ENCODE peak calls at places on chromosome 6, in ten cellular contexts. W, P, I, R, J, X, H, U, T and L are unnamed samples.

GRCh38 chr6:158717341-158718328 is 67.8 kb downstream of the SYTL3 start:
- DNase-seq in W (no peak), P (no peak), I (no peak), R (no peak), J (no peak), X (no peak), H (no peak), U (no peak), T (no peak), L (no peak)

GRCh38 chr6:160917581-160917980 is 74.0 kb upstream of the MAP3K4 start:
- DNase-seq in W (no peak), P (no peak), I (no peak), R (no peak), J (no peak), X (no peak), H (no peak), U (no peak), T (no peak), L (no peak)

GRCh38 chr6:119313937-119314893 is 35.3 kb downstream of the MAN1A1 start:
- DNase-seq in W (no peak), P (peak), I (no peak), R (peak), J (no peak), X (no peak), H (no peak), U (no peak), T (no peak), L (no peak)

GRCh38 chr6:47188588-47189021 is 121.1 kb downstream of the TNFRSF21 start:
- DNase-seq in W (no peak), P (no peak), I (no peak), R (no peak), J (no peak), X (no peak), H (no peak), U (no peak), T (no peak), L (peak)

GRCh38 chr6:3484240-3484639 is 27.4 kb upstream of the SLC22A23 start:
- DNase-seq in W (no peak), P (no peak), I (no peak), R (no peak), J (peak), X (no peak), H (no peak), U (no peak), T (peak), L (peak)

GRCh38 chr6:13653296-13653695 is 38.2 kb downstream of the NOL7 start:
- DNase-seq in W (no peak), P (no peak), I (no peak), R (no peak), J (peak), X (no peak), H (no peak), U (no peak), T (no peak), L (peak)

GRCh38 chr6:3385660-3386151 is 71.1 kb downstream of the SLC22A23 start:
- DNase-seq in W (no peak), P (no peak), I (no peak), R (no peak), J (no peak), X (no peak), H (peak), U (no peak), T (no peak), L (peak)

GRCh38 chr6:168165373-168165772 is 86.4 kb upstream of the FRMD1 start:
- DNase-seq in W (no peak), P (no peak), I (no peak), R (no peak), J (no peak), X (no peak), H (no peak), U (no peak), T (no peak), L (peak)

GRCh38 chr6:118283759-118284158 is 264.3 kb upstream of the PLN start:
- DNase-seq in W (peak), P (peak), I (peak), R (peak), J (peak), X (peak), H (no peak), U (peak), T (no peak), L (peak)

GRCh38 chr6:30647802-30648460 is 998 bp downstream of the C6orf136 start:
- DNase-seq in W (no peak), P (no peak), I (peak), R (no peak), J (no peak), X (no peak), H (no peak), U (no peak), T (no peak), L (no peak)

GRCh38 chr6:134774244-134774643 is 175.7 kb downstream of the ALDH8A1 start:
- DNase-seq in W (peak), P (no peak), I (no peak), R (no peak), J (peak), X (no peak), H (no peak), U (no peak), T (peak), L (peak)

GRCh38 chr6:167393731-167394130 is 68.8 kb downstream of the TTLL2 start:
- DNase-seq in W (no peak), P (no peak), I (no peak), R (no peak), J (no peak), X (no peak), H (no peak), U (no peak), T (no peak), L (no peak)

GRCh38 chr6:125116710-125117109 is 36.9 kb upstream of the TPD52L1 start:
- DNase-seq in W (no peak), P (no peak), I (no peak), R (no peak), J (no peak), X (no peak), H (no peak), U (no peak), T (no peak), L (no peak)

GRCh38 chr6:165308926-165309731 is at the start of gene C6orf118:
- DNase-seq in W (no peak), P (peak), I (no peak), R (peak), J (peak), X (no peak), H (peak), U (no peak), T (peak), L (peak)

GRCh38 chr6:35299674-35300073 is 2.1 kb downstream of the DEF6 start:
- DNase-seq in W (no peak), P (peak), I (no peak), R (no peak), J (no peak), X (no peak), H (peak), U (no peak), T (no peak), L (no peak)

GRCh38 chr6:168538892-168539811 is 98.2 kb downstream of the SMOC2 start:
- DNase-seq in W (no peak), P (no peak), I (no peak), R (no peak), J (no peak), X (no peak), H (no peak), U (no peak), T (no peak), L (no peak)

GRCh38 chr6:15427360-15428070 is 181.6 kb downstream of the JARID2 start:
- DNase-seq in W (no peak), P (peak), I (no peak), R (no peak), J (peak), X (no peak), H (no peak), U (no peak), T (no peak), L (no peak)

GRCh38 chr6:32046450-32047083 is 8.4 kb downstream of the CYP21A2 start:
- DNase-seq in W (no peak), P (no peak), I (no peak), R (no peak), J (no peak), X (no peak), H (no peak), U (no peak), T (no peak), L (peak)

GRCh38 chr6:131362070-131362469 is 211.0 kb upstream of the ARG1 start:
- DNase-seq in W (no peak), P (no peak), I (no peak), R (no peak), J (no peak), X (no peak), H (no peak), U (no peak), T (no peak), L (peak)

GRCh38 chr6:39980839-39981580 is 46.7 kb upstream of the MOCS1 start:
- DNase-seq in W (no peak), P (peak), I (no peak), R (peak), J (peak), X (no peak), H (no peak), U (no peak), T (no peak), L (peak)

GRCh38 chr6:16236648-16237199 is 1.7 kb upstream of the GMPR start:
- DNase-seq in W (peak), P (peak), I (no peak), R (no peak), J (peak), X (no peak), H (no peak), U (no peak), T (no peak), L (no peak)

GRCh38 chr6:37620519-37620918 is 77.2 kb downstream of the MDGA1 start:
- DNase-seq in W (no peak), P (peak), I (no peak), R (peak), J (no peak), X (no peak), H (no peak), U (no peak), T (no peak), L (no peak)

GRCh38 chr6:41937881-41938574 is 3.6 kb downstream of the CCND3 start:
- DNase-seq in W (no peak), P (peak), I (peak), R (peak), J (peak), X (no peak), H (no peak), U (no peak), T (no peak), L (no peak)

GRCh38 chr6:133977983-133978895 is 25.2 kb downstream of the TBPL1 start:
- DNase-seq in W (peak), P (no peak), I (no peak), R (no peak), J (peak), X (no peak), H (no peak), U (no peak), T (no peak), L (peak)

GRCh38 chr6:168355716-168356522 is 36.3 kb upstream of the DACT2 start:
- DNase-seq in W (no peak), P (peak), I (no peak), R (no peak), J (no peak), X (no peak), H (peak), U (no peak), T (no peak), L (peak)

GRCh38 chr6:25026723-25027122 is 91.0 kb upstream of the RIPOR2 start:
- DNase-seq in W (no peak), P (no peak), I (no peak), R (no peak), J (no peak), X (no peak), H (no peak), U (no peak), T (no peak), L (no peak)

GRCh38 chr6:79158856-79159516 is 75.5 kb downstream of the HMGN3 start:
- DNase-seq in W (no peak), P (no peak), I (no peak), R (no peak), J (no peak), X (no peak), H (no peak), U (no peak), T (no peak), L (no peak)

GRCh38 chr6:159720708-159721107 is 6.6 kb upstream of the WTAP start:
- DNase-seq in W (no peak), P (peak), I (no peak), R (peak), J (peak), X (no peak), H (no peak), U (no peak), T (no peak), L (no peak)

GRCh38 chr6:12483712-12484111 is 193.6 kb downstream of the EDN1 start:
- DNase-seq in W (peak), P (peak), I (no peak), R (no peak), J (peak), X (no peak), H (no peak), U (no peak), T (peak), L (peak)

GRCh38 chr6:96787846-96788580 is 49.3 kb downstream of the GPR63 start:
- DNase-seq in W (no peak), P (no peak), I (no peak), R (no peak), J (no peak), X (no peak), H (no peak), U (no peak), T (no peak), L (no peak)